ENCODE peak calls at places on chromosomes 7 and 10, in four cellular contexts. Q is uterus, J is BE2C, U is ovary. F is an unnamed sample. For H3K9me3, the result is how much of the 10 kb centered on the place peaks cover.

GRCh38 chr7:98250789-98251188 is 1.2 kb downstream of the TECPR1 start:
- DNase-seq in Q (no peak), J (no peak), U (no peak), F (no peak)

GRCh38 chr7:17915796-17916195 is 24.5 kb downstream of the SNX13 start:
- DNase-seq in Q (no peak), J (no peak), U (no peak), F (no peak)

GRCh38 chr7:46754135-46754730 is 827.7 kb downstream of the TNS3 start:
- DNase-seq in Q (peak), J (no peak), U (no peak), F (no peak)

GRCh38 chr10:44513592-44513991 is 128.7 kb upstream of the CXCL12 start:
- DNase-seq in Q (peak), J (no peak), U (no peak), F (peak)

GRCh38 chr10:131899695-131900349 is 986 bp upstream of the PPP2R2D start:
- DNase-seq in Q (no peak), J (no peak), U (no peak), F (no peak)

GRCh38 chr10:23742807-23743206 is 303.9 kb downstream of the OTUD1 start:
- DNase-seq in Q (no peak), J (no peak), U (no peak), F (no peak)

GRCh38 chr7:18574676-18575075 is 79.1 kb downstream of the HDAC9 start:
- DNase-seq in Q (no peak), J (no peak), U (no peak), F (no peak)

GRCh38 chr10:111207525-111207924 is 130.7 kb downstream of the ADRA2A start:
- DNase-seq in Q (no peak), J (peak), U (no peak), F (no peak)

GRCh38 chr10:33661580-33662269 is 327.3 kb upstream of the NRP1 start:
- DNase-seq in Q (peak), J (peak), U (peak), F (peak)

GRCh38 chr7:107631588-107631987 is 29.0 kb upstream of the SLC26A4 start:
- DNase-seq in Q (no peak), J (peak), U (no peak), F (no peak)

GRCh38 chr7:24108906-24109376 is 175.0 kb upstream of the NPY start:
- DNase-seq in Q (no peak), J (no peak), U (no peak), F (no peak)

GRCh38 chr10:59654007-59654406 is 55.6 kb downstream of the SLC16A9 start:
- DNase-seq in Q (no peak), J (no peak), U (no peak), F (peak)

GRCh38 chr10:112766636-112767035 is 183.4 kb upstream of the TCF7L2 start:
- DNase-seq in Q (no peak), J (no peak), U (no peak), F (no peak)

GRCh38 chr7:129262333-129262732 is 37.5 kb downstream of the AHCYL2 start:
- DNase-seq in Q (no peak), J (no peak), U (no peak), F (no peak)

GRCh38 chr10:3625959-3626751 is 158.9 kb downstream of the KLF6 start:
- DNase-seq in Q (no peak), J (no peak), U (no peak), F (no peak)

GRCh38 chr10:7945469-7946187 is 108.9 kb upstream of the GATA3 start:
- DNase-seq in Q (no peak), J (no peak), U (no peak), F (no peak)

GRCh38 chr10:129511758-129512157 is 44.7 kb downstream of the MGMT start:
- DNase-seq in Q (no peak), J (no peak), U (no peak), F (no peak)

GRCh38 chr10:129513312-129513711 is 46.3 kb downstream of the MGMT start:
- DNase-seq in Q (no peak), J (no peak), U (no peak), F (no peak)

GRCh38 chr10:129517680-129518057 is 50.6 kb downstream of the MGMT start:
- DNase-seq in Q (no peak), J (no peak), U (no peak), F (no peak)

GRCh38 chr10:129516846-129517679 is 50.0 kb downstream of the MGMT start:
- DNase-seq in Q (no peak), J (no peak), U (no peak), F (no peak)

GRCh38 chr10:129514568-129515451 is 47.8 kb downstream of the MGMT start:
- DNase-seq in Q (no peak), J (no peak), U (no peak), F (no peak)
- H3K9me3 ChIP-seq in Q (under half), J (under half), U (under half), F (under half)

DNA sequence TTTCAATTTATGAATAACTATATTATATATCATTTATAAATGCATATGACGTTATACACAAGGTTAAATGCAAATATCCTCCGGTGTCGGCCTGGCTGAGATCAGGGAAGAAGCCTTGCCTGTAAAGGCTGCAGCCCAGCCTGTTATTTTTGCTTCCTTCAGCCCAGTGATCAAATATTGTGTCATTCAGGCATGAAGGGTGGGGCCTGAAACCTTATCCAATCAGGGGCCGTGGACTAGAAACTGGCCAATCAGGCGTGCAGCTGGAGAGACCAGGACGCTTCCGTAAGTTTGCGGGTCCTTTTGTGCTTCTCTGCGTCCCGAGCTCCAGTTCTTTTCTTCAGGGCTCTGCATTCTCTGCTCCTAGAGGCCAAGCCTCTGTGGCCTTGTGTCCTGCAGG is at the start of gene ZNF722:
- DNase-seq in Q (no peak), J (no peak), U (no peak), F (no peak)
- H3K9me3 ChIP-seq in Q (under half), J (under half), U (under half), F (under half)

GRCh38 chr7:147636553-147636952 is 954.0 kb upstream of the C7orf33 start:
- DNase-seq in Q (no peak), J (no peak), U (no peak), F (no peak)
- H3K9me3 ChIP-seq in Q (under half), J (under half), U (under half), F (under half)

GRCh38 chr7:124776153-124776552 is 10.6 kb upstream of the GPR37 start:
- DNase-seq in Q (no peak), J (no peak), U (no peak), F (no peak)
- H3K9me3 ChIP-seq in Q (under half), J (under half), U (under half), F (under half)

F was measured in cardiac muscle cell.